ENCODE peak calls at places on chromosomes 1 and 21, in nine cellular contexts. One of them, this sample, is unnamed.

GRCh38 chr1:13792429-13792828 is 92.4 kb downstream of the PRDM2 start:
- DNase-seq in neural crest cell: no peak
- DNase-seq in astrocyte of the spinal cord: peak
- DNase-seq in type B pancreatic cell: no peak
- DNase-seq in CD4-positive, alpha-beta T cell: no peak
- DNase-seq in Calu3: no peak
- DNase-seq in heart right ventricle: no peak
- DNase-seq in HFFc6: peak
- DNase-seq in GM10248: no peak
- DNase-seq in this sample: no peak

GRCh38 chr1:30101477-30102227 is 621.7 kb downstream of the MATN1 start:
- DNase-seq in GM10248: no peak
- DNase-seq in heart right ventricle: no peak
- DNase-seq in HFFc6: no peak
- DNase-seq in astrocyte of the spinal cord: no peak
- DNase-seq in CD4-positive, alpha-beta T cell: no peak
- DNase-seq in type B pancreatic cell: no peak
- DNase-seq in Calu3: peak
- DNase-seq in neural crest cell: no peak
- DNase-seq in this sample: no peak

GRCh38 chr1:8096105-8097011 is 70.2 kb upstream of the ERRFI1 start:
- DNase-seq in heart right ventricle: no peak
- DNase-seq in GM10248: no peak
- DNase-seq in astrocyte of the spinal cord: peak
- DNase-seq in HFFc6: peak
- DNase-seq in neural crest cell: no peak
- DNase-seq in type B pancreatic cell: no peak
- DNase-seq in CD4-positive, alpha-beta T cell: no peak
- DNase-seq in Calu3: no peak
- DNase-seq in this sample: no peak

GRCh38 chr1:1013922-1014617 is 773 bp downstream of the ISG15 start:
- DNase-seq in CD4-positive, alpha-beta T cell: peak
- DNase-seq in HFFc6: no peak
- DNase-seq in heart right ventricle: no peak
- DNase-seq in astrocyte of the spinal cord: no peak
- DNase-seq in GM10248: no peak
- DNase-seq in neural crest cell: no peak
- DNase-seq in type B pancreatic cell: no peak
- DNase-seq in Calu3: no peak
- DNase-seq in this sample: no peak

GRCh38 chr1:26034504-26035202 is 11.3 kb downstream of the SLC30A2 start:
- DNase-seq in type B pancreatic cell: no peak
- DNase-seq in neural crest cell: no peak
- DNase-seq in HFFc6: no peak
- DNase-seq in Calu3: peak
- DNase-seq in heart right ventricle: no peak
- DNase-seq in CD4-positive, alpha-beta T cell: no peak
- DNase-seq in GM10248: no peak
- DNase-seq in astrocyte of the spinal cord: no peak
- DNase-seq in this sample: no peak

GRCh38 chr21:45029298-45029967 is 44.9 kb upstream of the ADARB1 start:
- DNase-seq in GM10248: no peak
- DNase-seq in heart right ventricle: no peak
- DNase-seq in type B pancreatic cell: peak
- DNase-seq in neural crest cell: peak
- DNase-seq in Calu3: no peak
- DNase-seq in HFFc6: no peak
- DNase-seq in astrocyte of the spinal cord: peak
- DNase-seq in CD4-positive, alpha-beta T cell: no peak
- DNase-seq in this sample: no peak

GRCh38 chr21:32257952-32258785 is 20.7 kb downstream of the MIS18A start:
- DNase-seq in heart right ventricle: peak
- DNase-seq in CD4-positive, alpha-beta T cell: no peak
- DNase-seq in neural crest cell: peak
- DNase-seq in type B pancreatic cell: no peak
- DNase-seq in Calu3: peak
- DNase-seq in astrocyte of the spinal cord: peak
- DNase-seq in GM10248: peak
- DNase-seq in HFFc6: peak
- DNase-seq in this sample: no peak

GRCh38 chr1:23477359-23478144 is 6.4 kb downstream of the ASAP3 start:
- DNase-seq in astrocyte of the spinal cord: no peak
- DNase-seq in heart right ventricle: no peak
- DNase-seq in HFFc6: no peak
- DNase-seq in CD4-positive, alpha-beta T cell: no peak
- DNase-seq in neural crest cell: no peak
- DNase-seq in Calu3: no peak
- DNase-seq in GM10248: no peak
- DNase-seq in type B pancreatic cell: no peak
- DNase-seq in this sample: no peak

GRCh38 chr1:111054656-111055055 is 85.2 kb downstream of the DRAM2 start:
- DNase-seq in Calu3: no peak
- DNase-seq in GM10248: no peak
- DNase-seq in HFFc6: no peak
- DNase-seq in astrocyte of the spinal cord: no peak
- DNase-seq in heart right ventricle: no peak
- DNase-seq in CD4-positive, alpha-beta T cell: no peak
- DNase-seq in neural crest cell: no peak
- DNase-seq in type B pancreatic cell: no peak
- DNase-seq in this sample: no peak

GRCh38 chr1:198520524-198521254 is 19.8 kb downstream of the ATP6V1G3 start:
- DNase-seq in type B pancreatic cell: no peak
- DNase-seq in HFFc6: no peak
- DNase-seq in GM10248: peak
- DNase-seq in neural crest cell: no peak
- DNase-seq in CD4-positive, alpha-beta T cell: no peak
- DNase-seq in astrocyte of the spinal cord: no peak
- DNase-seq in heart right ventricle: no peak
- DNase-seq in Calu3: no peak
- DNase-seq in this sample: no peak

GRCh38 chr1:27336756-27337155 is 5.1 kb upstream of the SYTL1 start:
- DNase-seq in Calu3: no peak
- DNase-seq in HFFc6: no peak
- DNase-seq in type B pancreatic cell: no peak
- DNase-seq in astrocyte of the spinal cord: no peak
- DNase-seq in GM10248: no peak
- DNase-seq in heart right ventricle: no peak
- DNase-seq in CD4-positive, alpha-beta T cell: no peak
- DNase-seq in neural crest cell: no peak
- DNase-seq in this sample: no peak

GRCh38 chr1:68197891-68198290 is 34.4 kb downstream of the WLS start:
- DNase-seq in GM10248: no peak
- DNase-seq in type B pancreatic cell: no peak
- DNase-seq in heart right ventricle: no peak
- DNase-seq in Calu3: peak
- DNase-seq in neural crest cell: no peak
- DNase-seq in CD4-positive, alpha-beta T cell: no peak
- DNase-seq in astrocyte of the spinal cord: no peak
- DNase-seq in HFFc6: no peak
- DNase-seq in this sample: no peak

GRCh38 chr1:228882785-228883450 is 147.6 kb downstream of the RHOU start:
- DNase-seq in GM10248: no peak
- DNase-seq in heart right ventricle: no peak
- DNase-seq in CD4-positive, alpha-beta T cell: no peak
- DNase-seq in astrocyte of the spinal cord: no peak
- DNase-seq in HFFc6: no peak
- DNase-seq in Calu3: no peak
- DNase-seq in type B pancreatic cell: no peak
- DNase-seq in neural crest cell: no peak
- DNase-seq in this sample: no peak

GRCh38 chr1:228884196-228884595 is 148.9 kb downstream of the RHOU start:
- DNase-seq in HFFc6: no peak
- DNase-seq in heart right ventricle: no peak
- DNase-seq in type B pancreatic cell: no peak
- DNase-seq in astrocyte of the spinal cord: no peak
- DNase-seq in GM10248: no peak
- DNase-seq in Calu3: no peak
- DNase-seq in CD4-positive, alpha-beta T cell: no peak
- DNase-seq in neural crest cell: no peak
- DNase-seq in this sample: no peak

GRCh38 chr1:228884615-228885566 is 149.6 kb downstream of the RHOU start:
- DNase-seq in neural crest cell: no peak
- DNase-seq in heart right ventricle: no peak
- DNase-seq in GM10248: no peak
- DNase-seq in CD4-positive, alpha-beta T cell: no peak
- DNase-seq in Calu3: no peak
- DNase-seq in HFFc6: no peak
- DNase-seq in astrocyte of the spinal cord: no peak
- DNase-seq in type B pancreatic cell: no peak
- DNase-seq in this sample: no peak

GRCh38 chr1:228882041-228882784 is 146.9 kb downstream of the RHOU start:
- DNase-seq in heart right ventricle: no peak
- DNase-seq in HFFc6: no peak
- DNase-seq in neural crest cell: no peak
- DNase-seq in type B pancreatic cell: no peak
- DNase-seq in astrocyte of the spinal cord: no peak
- DNase-seq in GM10248: no peak
- DNase-seq in Calu3: no peak
- DNase-seq in CD4-positive, alpha-beta T cell: no peak
- DNase-seq in this sample: no peak

DNA sequence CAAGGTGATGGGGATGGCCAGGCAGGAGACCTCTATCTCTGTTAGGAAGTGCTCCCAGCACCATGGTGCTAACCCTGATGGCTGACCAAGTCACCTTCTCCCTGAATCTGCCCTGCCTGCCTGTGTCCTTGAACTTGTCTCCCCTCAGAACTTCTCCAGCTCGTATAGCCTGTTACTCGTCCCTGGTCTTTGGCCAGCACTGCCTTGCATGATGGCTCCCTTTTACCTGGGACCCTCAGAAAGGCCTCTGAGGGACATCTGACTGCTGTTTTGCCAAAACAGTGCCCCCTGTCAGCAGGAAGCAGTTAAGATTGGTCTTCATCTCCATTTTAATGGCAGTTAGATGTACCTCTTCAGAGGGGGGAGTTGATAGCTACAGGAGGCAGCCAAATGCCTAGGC is 148.3 kb downstream of the RHOU start:
- DNase-seq in type B pancreatic cell: no peak
- DNase-seq in Calu3: no peak
- DNase-seq in HFFc6: no peak
- DNase-seq in astrocyte of the spinal cord: no peak
- DNase-seq in CD4-positive, alpha-beta T cell: no peak
- DNase-seq in heart right ventricle: no peak
- DNase-seq in GM10248: no peak
- DNase-seq in neural crest cell: no peak
- DNase-seq in this sample: no peak
- TF ChIP-seq CTCF in type B pancreatic cell: no peak
- TF ChIP-seq CTCF in Calu3: no peak
- TF ChIP-seq CTCF in HFFc6: no peak
- TF ChIP-seq CTCF in astrocyte of the spinal cord: no peak
- TF ChIP-seq CTCF in CD4-positive, alpha-beta T cell: no peak
- TF ChIP-seq CTCF in heart right ventricle: no peak
- TF ChIP-seq CTCF in GM10248: no peak
- TF ChIP-seq CTCF in neural crest cell: no peak
- TF ChIP-seq CTCF in this sample: no peak

GRCh38 chr1:245765241-245766000 is 610.6 kb downstream of the KIF26B start:
- DNase-seq in GM10248: no peak
- DNase-seq in type B pancreatic cell: no peak
- DNase-seq in neural crest cell: no peak
- DNase-seq in Calu3: no peak
- DNase-seq in CD4-positive, alpha-beta T cell: no peak
- DNase-seq in HFFc6: peak
- DNase-seq in heart right ventricle: no peak
- DNase-seq in astrocyte of the spinal cord: peak
- DNase-seq in this sample: no peak

GRCh38 chr1:245764040-245764439 is 609.3 kb downstream of the KIF26B start:
- DNase-seq in neural crest cell: no peak
- DNase-seq in type B pancreatic cell: no peak
- DNase-seq in astrocyte of the spinal cord: no peak
- DNase-seq in CD4-positive, alpha-beta T cell: no peak
- DNase-seq in Calu3: no peak
- DNase-seq in GM10248: no peak
- DNase-seq in HFFc6: no peak
- DNase-seq in heart right ventricle: no peak
- DNase-seq in this sample: no peak

DNA sequence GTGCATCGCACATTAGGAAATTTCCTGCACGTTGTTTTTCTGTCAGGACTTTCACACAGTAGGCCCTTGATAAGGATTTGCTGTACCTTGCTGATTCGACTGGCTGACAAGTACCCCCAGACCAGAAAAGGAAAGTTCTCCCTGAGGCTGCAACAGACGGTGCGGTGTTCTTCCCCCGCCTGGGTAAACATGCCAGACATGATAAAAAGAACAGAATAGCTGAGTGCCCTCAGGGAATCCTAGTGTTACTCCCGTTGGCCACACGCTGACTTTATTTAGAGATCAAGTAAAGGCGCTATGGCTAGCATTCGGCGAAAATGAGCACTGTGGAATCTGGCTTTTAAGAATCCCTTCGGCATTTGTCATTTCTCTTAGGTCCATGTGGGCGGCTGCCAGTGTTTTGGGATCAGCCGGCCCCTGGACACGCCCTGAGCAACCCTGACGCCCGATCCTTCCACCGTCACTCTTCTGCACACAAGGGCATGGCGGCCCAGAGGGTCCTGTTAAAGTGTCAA is 607.7 kb downstream of the KIF26B start:
- DNase-seq in CD4-positive, alpha-beta T cell: no peak
- DNase-seq in HFFc6: no peak
- DNase-seq in type B pancreatic cell: no peak
- DNase-seq in GM10248: no peak
- DNase-seq in astrocyte of the spinal cord: no peak
- DNase-seq in Calu3: no peak
- DNase-seq in neural crest cell: no peak
- DNase-seq in heart right ventricle: no peak
- DNase-seq in this sample: no peak
- TF ChIP-seq CTCF in CD4-positive, alpha-beta T cell: no peak
- TF ChIP-seq CTCF in HFFc6: no peak
- TF ChIP-seq CTCF in type B pancreatic cell: no peak
- TF ChIP-seq CTCF in GM10248: no peak
- TF ChIP-seq CTCF in astrocyte of the spinal cord: no peak
- TF ChIP-seq CTCF in Calu3: no peak
- TF ChIP-seq CTCF in neural crest cell: no peak
- TF ChIP-seq CTCF in heart right ventricle: no peak
- TF ChIP-seq CTCF in this sample: no peak

GRCh38 chr1:231584117-231584516 is 42.5 kb upstream of the DISC1 start:
- DNase-seq in heart right ventricle: no peak
- DNase-seq in GM10248: peak
- DNase-seq in CD4-positive, alpha-beta T cell: no peak
- DNase-seq in astrocyte of the spinal cord: peak
- DNase-seq in Calu3: peak
- DNase-seq in neural crest cell: no peak
- DNase-seq in HFFc6: peak
- DNase-seq in type B pancreatic cell: no peak
- DNase-seq in this sample: no peak
- TF ChIP-seq CTCF in heart right ventricle: no peak
- TF ChIP-seq CTCF in GM10248: peak
- TF ChIP-seq CTCF in CD4-positive, alpha-beta T cell: no peak
- TF ChIP-seq CTCF in astrocyte of the spinal cord: peak
- TF ChIP-seq CTCF in Calu3: peak
- TF ChIP-seq CTCF in neural crest cell: no peak
- TF ChIP-seq CTCF in HFFc6: peak
- TF ChIP-seq CTCF in type B pancreatic cell: peak
- TF ChIP-seq CTCF in this sample: no peak

DNA sequence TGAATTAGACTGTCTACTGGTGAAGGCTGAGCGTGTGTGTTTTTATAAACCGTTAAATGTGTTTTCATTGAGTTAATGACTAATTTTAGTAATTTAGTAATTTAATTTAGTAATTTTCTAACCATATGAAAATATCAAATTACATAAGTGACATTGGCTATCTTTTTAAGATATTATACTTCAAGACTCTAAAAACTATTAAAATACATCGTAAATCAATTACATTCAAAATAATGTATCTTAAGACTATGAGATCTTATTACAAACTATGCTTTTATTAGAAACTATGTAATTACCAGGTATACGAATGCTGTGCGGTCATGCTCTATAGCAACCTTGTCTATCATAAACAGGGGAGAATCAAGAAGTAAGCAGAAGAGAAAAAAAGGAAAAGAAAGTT is 21.6 kb downstream of the MAP3K21 start:
- DNase-seq in GM10248: no peak
- DNase-seq in CD4-positive, alpha-beta T cell: no peak
- DNase-seq in neural crest cell: no peak
- DNase-seq in Calu3: no peak
- DNase-seq in astrocyte of the spinal cord: no peak
- DNase-seq in HFFc6: no peak
- DNase-seq in heart right ventricle: no peak
- DNase-seq in type B pancreatic cell: no peak
- DNase-seq in this sample: no peak
- TF ChIP-seq CTCF in GM10248: no peak
- TF ChIP-seq CTCF in CD4-positive, alpha-beta T cell: no peak
- TF ChIP-seq CTCF in neural crest cell: no peak
- TF ChIP-seq CTCF in Calu3: no peak
- TF ChIP-seq CTCF in astrocyte of the spinal cord: no peak
- TF ChIP-seq CTCF in HFFc6: no peak
- TF ChIP-seq CTCF in heart right ventricle: no peak
- TF ChIP-seq CTCF in type B pancreatic cell: no peak
- TF ChIP-seq CTCF in this sample: no peak

This sample was measured in CD14-positive monocyte.